ENCODE peak calls at places on chromosome 12, in eight cellular contexts. One of them, this sample, is unnamed.
A peak's percentile ranks its signal among the peaks of the same experiment; 100 is the strongest.

GRCh38 chr12:100706029-100706428 is 88.5 kb upstream of the ANO4 start:
- DNase-seq in GM23338: no peak
- DNase-seq in K562: no peak
- DNase-seq in HCT116: peak; percentile 21
- DNase-seq in A549: peak; percentile 39
- DNase-seq in SK-N-SH: no peak
- DNase-seq in Panc1: no peak
- DNase-seq in HepG2: no peak
- DNase-seq in this sample: no peak

GRCh38 chr12:27711312-27711682 is 665 bp downstream of the MRPS35 start:
- DNase-seq in GM23338: peak; percentile 33
- DNase-seq in K562: peak; percentile 17
- DNase-seq in HCT116: no peak
- DNase-seq in A549: peak; percentile 22
- DNase-seq in SK-N-SH: no peak
- DNase-seq in Panc1: no peak
- DNase-seq in HepG2: no peak
- DNase-seq in this sample: no peak

GRCh38 chr12:51196547-51196946 is 21.3 kb downstream of the POU6F1 start:
- DNase-seq in GM23338: no peak
- DNase-seq in K562: no peak
- DNase-seq in HCT116: no peak
- DNase-seq in A549: no peak
- DNase-seq in SK-N-SH: peak; percentile 16
- DNase-seq in Panc1: no peak
- DNase-seq in HepG2: no peak
- DNase-seq in this sample: no peak

GRCh38 chr12:12194206-12194605 is 72.6 kb downstream of the LRP6 start:
- DNase-seq in GM23338: no peak
- DNase-seq in K562: no peak
- DNase-seq in HCT116: peak; percentile 10
- DNase-seq in A549: peak; percentile 28
- DNase-seq in SK-N-SH: no peak
- DNase-seq in Panc1: no peak
- DNase-seq in HepG2: peak; percentile 28
- DNase-seq in this sample: no peak

GRCh38 chr12:102769323-102769916 is 147.6 kb downstream of the PAH start:
- DNase-seq in GM23338: peak; percentile 84
- DNase-seq in K562: peak; percentile 47
- DNase-seq in HCT116: peak; percentile 26
- DNase-seq in A549: peak; percentile 71
- DNase-seq in SK-N-SH: peak; percentile 25
- DNase-seq in Panc1: peak; percentile 13
- DNase-seq in HepG2: peak; percentile 34
- DNase-seq in this sample: peak; percentile 36

GRCh38 chr12:48003226-48004038 is 844 bp downstream of the COL2A1 start:
- DNase-seq in GM23338: peak; percentile 64
- DNase-seq in K562: no peak
- DNase-seq in HCT116: no peak
- DNase-seq in A549: peak; percentile 20
- DNase-seq in SK-N-SH: no peak
- DNase-seq in Panc1: no peak
- DNase-seq in HepG2: no peak
- DNase-seq in this sample: no peak

GRCh38 chr12:85831327-85831990 is 4.8 kb downstream of the RASSF9 start:
- DNase-seq in GM23338: no peak
- DNase-seq in K562: no peak
- DNase-seq in HCT116: no peak
- DNase-seq in A549: no peak
- DNase-seq in SK-N-SH: no peak
- DNase-seq in Panc1: no peak
- DNase-seq in HepG2: no peak
- DNase-seq in this sample: no peak

GRCh38 chr12:49946086-49946485 is 4.5 kb upstream of the AQP2 start:
- DNase-seq in GM23338: peak; percentile 49
- DNase-seq in K562: no peak
- DNase-seq in HCT116: no peak
- DNase-seq in A549: no peak
- DNase-seq in SK-N-SH: no peak
- DNase-seq in Panc1: no peak
- DNase-seq in HepG2: no peak
- DNase-seq in this sample: no peak

DNA sequence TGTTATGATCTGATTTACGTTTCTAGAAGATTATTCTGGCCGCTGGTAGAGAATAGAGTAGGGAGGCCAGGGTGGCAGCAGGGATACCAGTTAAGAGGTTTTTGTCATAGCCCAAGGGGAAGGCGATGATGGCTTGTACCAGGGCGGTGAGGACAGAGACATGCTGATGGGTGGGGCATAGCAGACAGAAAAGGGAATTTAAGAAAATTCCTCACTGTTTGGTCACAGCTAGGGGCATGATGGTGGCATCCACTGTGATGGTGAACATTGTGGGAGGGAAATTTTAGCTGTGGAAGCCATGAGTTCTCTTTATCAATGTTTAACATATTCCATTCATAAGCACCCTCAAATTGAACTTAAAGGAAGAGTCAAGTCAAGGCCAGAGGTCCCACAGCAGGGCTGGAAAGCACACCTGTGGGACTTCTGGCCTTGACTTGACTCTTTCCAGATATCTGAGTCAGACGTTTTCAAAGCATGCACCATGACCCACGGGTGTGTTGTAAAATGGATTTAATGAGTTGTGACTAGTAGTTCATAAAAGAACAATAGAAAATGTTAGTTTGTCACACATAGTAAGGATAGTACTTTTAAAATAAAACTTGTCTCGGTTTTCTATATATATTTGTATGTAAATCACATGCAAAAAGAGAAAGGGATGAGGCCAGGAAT is 134.7 kb downstream of the CHST11 start:
- DNase-seq in GM23338: no peak
- DNase-seq in K562: no peak
- DNase-seq in HCT116: no peak
- DNase-seq in A549: peak; percentile 28
- DNase-seq in SK-N-SH: no peak
- DNase-seq in Panc1: no peak
- DNase-seq in HepG2: no peak
- DNase-seq in this sample: no peak
- H3K4me3 ChIP-seq in GM23338: no peak overlapping the region
- H3K4me3 ChIP-seq in K562: no peak overlapping the region
- H3K4me3 ChIP-seq in HCT116: no peak overlapping the region
- H3K4me3 ChIP-seq in A549: no peak overlapping the region
- H3K4me3 ChIP-seq in SK-N-SH: no peak overlapping the region
- H3K4me3 ChIP-seq in Panc1: no peak overlapping the region
- H3K4me3 ChIP-seq in HepG2: no peak overlapping the region
- H3K4me3 ChIP-seq in this sample: no peak overlapping the region

GRCh38 chr12:84135879-84136278 is 776.7 kb downstream of the SLC6A15 start:
- DNase-seq in GM23338: no peak
- DNase-seq in K562: no peak
- DNase-seq in HCT116: no peak
- DNase-seq in A549: no peak
- DNase-seq in SK-N-SH: no peak
- DNase-seq in Panc1: no peak
- DNase-seq in HepG2: no peak
- DNase-seq in this sample: no peak

GRCh38 chr12:84134797-84135366 is 777.7 kb downstream of the SLC6A15 start:
- DNase-seq in GM23338: no peak
- DNase-seq in K562: no peak
- DNase-seq in HCT116: no peak
- DNase-seq in A549: no peak
- DNase-seq in SK-N-SH: no peak
- DNase-seq in Panc1: no peak
- DNase-seq in HepG2: no peak
- DNase-seq in this sample: no peak

GRCh38 chr12:84131076-84131475 is 781.5 kb downstream of the SLC6A15 start:
- DNase-seq in GM23338: no peak
- DNase-seq in K562: no peak
- DNase-seq in HCT116: no peak
- DNase-seq in A549: peak; percentile 14
- DNase-seq in SK-N-SH: no peak
- DNase-seq in Panc1: no peak
- DNase-seq in HepG2: no peak
- DNase-seq in this sample: no peak

DNA sequence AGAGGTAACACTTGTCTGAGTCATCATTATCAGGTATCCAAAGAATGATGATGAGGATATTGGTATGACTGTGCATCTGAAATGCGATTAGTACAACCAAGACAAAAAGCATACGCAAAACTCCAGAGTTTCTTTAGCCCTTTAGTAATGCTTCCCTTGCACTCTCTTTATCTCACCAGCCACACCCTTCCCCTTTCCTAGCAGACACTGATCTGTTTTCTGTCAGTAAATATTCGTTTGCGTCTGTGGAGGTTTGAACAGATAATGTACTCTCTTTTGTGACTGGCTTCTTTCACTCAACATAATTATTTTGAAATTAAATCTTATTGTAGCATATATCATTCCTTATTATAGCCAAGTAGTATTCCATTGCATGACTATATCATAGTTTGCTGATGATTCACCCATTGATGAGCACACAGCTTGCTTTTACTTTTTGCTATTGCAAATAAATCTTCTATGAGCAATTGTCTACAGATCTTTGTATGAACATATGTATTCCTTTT is 775.7 kb downstream of the SLC6A15 start:
- DNase-seq in GM23338: no peak
- DNase-seq in K562: no peak
- DNase-seq in HCT116: no peak
- DNase-seq in A549: peak; percentile 59
- DNase-seq in SK-N-SH: peak; percentile 44
- DNase-seq in Panc1: no peak
- DNase-seq in HepG2: no peak
- DNase-seq in this sample: no peak
- TF ChIP-seq REST in GM23338: no peak
- TF ChIP-seq REST in K562: no peak
- TF ChIP-seq REST in HCT116: no peak
- TF ChIP-seq REST in A549: no peak
- TF ChIP-seq REST in SK-N-SH: no peak
- TF ChIP-seq REST in Panc1: no peak
- TF ChIP-seq REST in HepG2: no peak
- TF ChIP-seq REST in this sample: no peak

DNA sequence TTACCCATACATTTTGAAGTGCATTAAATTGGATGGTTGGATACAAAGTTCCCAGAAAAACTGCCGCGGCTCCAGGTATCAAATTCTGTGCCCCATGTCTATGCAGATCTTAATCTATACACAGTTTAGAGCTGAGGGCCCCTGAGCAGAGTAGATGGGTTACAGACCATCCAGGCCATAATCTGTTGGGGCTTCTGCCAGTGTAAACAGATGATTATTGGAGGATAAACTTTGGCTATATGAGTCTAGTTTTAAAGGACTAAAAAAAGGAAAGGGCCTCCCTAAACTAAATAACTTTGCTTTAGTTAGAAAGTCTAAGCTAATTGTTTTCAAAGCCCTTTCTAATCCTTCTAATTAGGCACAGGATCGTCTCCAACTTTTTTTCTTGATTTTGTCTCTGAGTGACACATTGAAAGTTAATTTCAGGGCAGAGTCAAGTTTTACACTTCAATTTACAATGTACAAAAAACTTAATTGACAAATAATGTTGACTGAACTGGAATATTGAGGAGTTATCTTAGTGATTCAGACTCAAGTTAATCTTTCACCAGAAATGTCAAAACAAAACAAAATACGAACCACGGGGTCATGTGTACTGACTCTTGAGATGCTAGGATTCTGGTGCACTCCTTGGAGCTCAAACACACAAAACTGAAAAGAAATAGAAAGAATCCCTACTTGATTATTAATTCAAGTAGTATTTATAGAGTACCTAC is 133.9 kb upstream of the SCAF11 start:
- DNase-seq in GM23338: no peak
- DNase-seq in K562: no peak
- DNase-seq in HCT116: no peak
- DNase-seq in A549: peak; percentile 16
- DNase-seq in SK-N-SH: no peak
- DNase-seq in Panc1: no peak
- DNase-seq in HepG2: no peak
- DNase-seq in this sample: no peak
- H3K4me3 ChIP-seq in GM23338: no peak overlapping the region
- H3K4me3 ChIP-seq in K562: no peak overlapping the region
- H3K4me3 ChIP-seq in HCT116: no peak overlapping the region
- H3K4me3 ChIP-seq in A549: peak overlapping the region; percentile 7
- H3K4me3 ChIP-seq in SK-N-SH: no peak overlapping the region
- H3K4me3 ChIP-seq in Panc1: no peak overlapping the region
- H3K4me3 ChIP-seq in HepG2: no peak overlapping the region
- H3K4me3 ChIP-seq in this sample: no peak overlapping the region

GRCh38 chr12:82660541-82661325 is 26.0 kb upstream of the TMTC2 start:
- DNase-seq in GM23338: no peak
- DNase-seq in K562: no peak
- DNase-seq in HCT116: no peak
- DNase-seq in A549: no peak
- DNase-seq in SK-N-SH: no peak
- DNase-seq in Panc1: no peak
- DNase-seq in HepG2: no peak
- DNase-seq in this sample: no peak

GRCh38 chr12:82659343-82660207 is 27.1 kb upstream of the TMTC2 start:
- DNase-seq in GM23338: no peak
- DNase-seq in K562: no peak
- DNase-seq in HCT116: no peak
- DNase-seq in A549: no peak
- DNase-seq in SK-N-SH: no peak
- DNase-seq in Panc1: no peak
- DNase-seq in HepG2: no peak
- DNase-seq in this sample: no peak

GRCh38 chr12:82666830-82667229 is 19.9 kb upstream of the TMTC2 start:
- DNase-seq in GM23338: no peak
- DNase-seq in K562: no peak
- DNase-seq in HCT116: no peak
- DNase-seq in A549: no peak
- DNase-seq in SK-N-SH: no peak
- DNase-seq in Panc1: no peak
- DNase-seq in HepG2: no peak
- DNase-seq in this sample: no peak

GRCh38 chr12:82663893-82664292 is 22.8 kb upstream of the TMTC2 start:
- DNase-seq in GM23338: no peak
- DNase-seq in K562: no peak
- DNase-seq in HCT116: no peak
- DNase-seq in A549: no peak
- DNase-seq in SK-N-SH: no peak
- DNase-seq in Panc1: no peak
- DNase-seq in HepG2: no peak
- DNase-seq in this sample: no peak

DNA sequence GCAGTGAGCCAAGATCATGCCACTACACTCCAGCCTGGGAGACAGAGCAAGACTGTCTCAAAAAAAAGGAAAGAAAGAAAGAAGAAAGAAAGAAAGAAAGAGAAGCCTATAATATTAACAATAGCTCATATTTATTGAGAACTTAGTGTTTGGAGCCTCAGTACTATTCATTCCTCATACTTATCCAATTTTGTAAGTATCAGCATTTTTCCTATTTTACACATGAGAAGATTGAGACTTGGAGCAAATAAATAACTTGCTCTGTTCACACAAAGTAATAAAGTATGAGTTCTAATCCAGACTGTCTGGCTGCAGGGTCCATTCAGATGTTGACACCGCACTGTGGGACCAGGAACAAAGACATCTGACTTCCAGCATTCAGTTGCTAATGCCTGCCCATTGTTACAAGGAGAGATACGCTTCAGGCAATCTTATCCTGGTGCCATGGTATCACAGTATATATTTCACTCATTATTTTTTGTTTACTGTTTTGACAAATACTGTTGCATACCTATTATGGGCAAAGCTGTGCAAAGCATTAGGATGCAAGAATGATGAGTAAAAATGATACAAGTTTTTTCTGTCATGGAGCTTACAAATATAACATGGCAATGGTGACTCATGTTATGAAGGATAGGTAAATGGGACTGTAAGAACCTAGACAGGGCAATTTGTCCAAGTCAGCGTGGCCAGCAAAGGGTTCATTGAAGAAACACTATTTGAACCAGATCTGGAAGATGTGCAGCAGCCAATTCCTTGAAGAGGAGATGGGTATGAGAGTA is 21.4 kb upstream of the TMTC2 start:
- DNase-seq in GM23338: peak; percentile 56
- DNase-seq in K562: no peak
- DNase-seq in HCT116: no peak
- DNase-seq in A549: no peak
- DNase-seq in SK-N-SH: no peak
- DNase-seq in Panc1: no peak
- DNase-seq in HepG2: no peak
- DNase-seq in this sample: no peak
- TF ChIP-seq REST in GM23338: no peak
- TF ChIP-seq REST in K562: no peak
- TF ChIP-seq REST in HCT116: no peak
- TF ChIP-seq REST in A549: no peak
- TF ChIP-seq REST in SK-N-SH: no peak
- TF ChIP-seq REST in Panc1: no peak
- TF ChIP-seq REST in HepG2: no peak
- TF ChIP-seq REST in this sample: no peak

This sample was measured in HL-60.